ENCODE peak calls at places on chromosomes 6 and 20, in seven cellular contexts. Z, S, B, F, A, D and R are unnamed samples.

GRCh38 chr6:13011612-13012146 is 295.1 kb downstream of the PHACTR1 start:
- DNase-seq in S (no peak), A (no peak), D (no peak), B (no peak), Z (no peak), F (no peak), R (no peak)

GRCh38 chr20:41927189-41927588 is 309.0 kb upstream of the CHD6 start:
- DNase-seq in D (no peak), S (peak; percentile 25), A (no peak), B (no peak), F (no peak), Z (no peak), R (no peak)

GRCh38 chr6:68760486-68760885 is 125.4 kb downstream of the ADGRB3 start:
- DNase-seq in Z (no peak), D (no peak), B (no peak), A (no peak), F (no peak), S (no peak), R (no peak)

GRCh38 chr6:20538131-20538662 is 3.9 kb downstream of the CDKAL1 start:
- DNase-seq in Z (no peak), B (no peak), F (no peak), D (no peak), A (no peak), S (no peak), R (no peak)

GRCh38 chr20:3358676-3359340 is 48.7 kb downstream of the DNAAF9 start:
- DNase-seq in B (no peak), S (no peak), F (no peak), Z (no peak), A (no peak), D (no peak), R (no peak)

GRCh38 chr20:61482425-61482887 is 230.4 kb downstream of the CDH4 start:
- DNase-seq in Z (no peak), S (no peak), B (no peak), F (no peak), D (no peak), A (no peak), R (no peak)

GRCh38 chr6:3124667-3125066 is 6.2 kb downstream of the BPHL start:
- DNase-seq in Z (no peak), B (no peak), D (peak; percentile 27), S (no peak), A (no peak), F (no peak), R (no peak)

GRCh38 chr6:149387787-149388512 is 12.1 kb upstream of the SUMO4 start:
- DNase-seq in A (no peak), D (no peak), F (no peak), S (no peak), Z (no peak), B (no peak), R (no peak)

GRCh38 chr20:9514072-9514460 is 324 bp upstream of the LAMP5 start:
- DNase-seq in B (peak; percentile 84), Z (no peak), S (no peak), D (no peak), F (no peak), A (no peak), R (no peak)

GRCh38 chr6:166905505-166906134 is 50.7 kb downstream of the RNASET2 start:
- DNase-seq in A (no peak), F (no peak), S (no peak), B (no peak), D (no peak), Z (no peak), R (peak; percentile 49)

GRCh38 chr6:167781066-167781767 is 45.5 kb upstream of the AFDN start:
- DNase-seq in Z (no peak), A (no peak), B (no peak), F (no peak), D (no peak), S (no peak), R (no peak)

GRCh38 chr20:37395921-37396519 is 50.1 kb downstream of the SRC start:
- DNase-seq in Z (no peak), B (peak; percentile 56), A (no peak), D (no peak), F (no peak), S (no peak), R (no peak)

GRCh38 chr20:19699132-19699971 is 58.7 kb upstream of the RIN2 start:
- DNase-seq in D (no peak), S (no peak), A (no peak), Z (no peak), F (peak; percentile 75), B (no peak), R (no peak)

GRCh38 chr20:2585811-2586210 is 49.4 kb downstream of the TMC2 start:
- DNase-seq in A (no peak), S (no peak), F (no peak), Z (no peak), D (no peak), B (no peak), R (no peak)

GRCh38 chr6:123564363-123564762 is 72.4 kb downstream of the TRDN start:
- DNase-seq in B (no peak), D (no peak), A (no peak), S (no peak), F (no peak), Z (no peak), R (no peak)

GRCh38 chr6:33112148-33112547 is 36.4 kb downstream of the HLA-DPB1 start:
- DNase-seq in D (peak; percentile 92), Z (no peak), F (peak; percentile 78), B (peak; percentile 68), A (peak; percentile 43), S (peak; percentile 86), R (no peak)

GRCh38 chr6:114315841-114316595 is 26.8 kb downstream of the HS3ST5 start:
- DNase-seq in F (no peak), A (no peak), Z (no peak), S (no peak), B (no peak), D (no peak), R (no peak)

GRCh38 chr6:159438106-159438505 is 254.9 kb downstream of the SOD2 start:
- DNase-seq in A (no peak), D (no peak), S (peak; percentile 9), Z (no peak), F (no peak), B (no peak), R (peak; percentile 42)

GRCh38 chr6:141153563-141153962 is 979.2 kb upstream of the GJE1 start:
- DNase-seq in F (no peak), S (no peak), A (no peak), B (no peak), D (no peak), Z (no peak), R (no peak)

GRCh38 chr6:93242049-93242448 is 177.3 kb downstream of the EPHA7 start:
- DNase-seq in D (no peak), A (no peak), B (no peak), F (no peak), Z (no peak), S (peak; percentile 70), R (no peak)

GRCh38 chr6:42316981-42317380 is 99.3 kb upstream of the MRPS10 start:
- DNase-seq in B (peak; percentile 47), Z (no peak), A (no peak), D (no peak), F (no peak), S (no peak), R (no peak)

GRCh38 chr6:130159876-130160415 is 62.8 kb downstream of the SAMD3 start:
- DNase-seq in Z (no peak), D (no peak), B (no peak), F (no peak), S (no peak), A (no peak), R (no peak)

GRCh38 chr6:104843196-104843595 is 16.5 kb downstream of the HACE1 start:
- DNase-seq in D (no peak), B (no peak), F (no peak), Z (no peak), S (no peak), A (no peak), R (no peak)

GRCh38 chr6:168545428-168545827 is 104.4 kb downstream of the SMOC2 start:
- DNase-seq in S (no peak), D (no peak), F (no peak), A (no peak), Z (no peak), B (no peak), R (no peak)

GRCh38 chr20:53748821-53749402 is 155.3 kb upstream of the ZNF217 start:
- DNase-seq in A (no peak), S (no peak), B (peak; percentile 20), Z (no peak), F (no peak), D (no peak), R (no peak)

GRCh38 chr6:89792881-89793280 is 26.7 kb downstream of the MDN1 start:
- DNase-seq in F (peak; percentile 46), S (peak; percentile 44), D (peak; percentile 62), B (peak; percentile 87), Z (no peak), A (no peak), R (no peak)

GRCh38 chr20:59850018-59850641 is 83.3 kb downstream of the SYCP2 start:
- DNase-seq in F (peak; percentile 22), D (no peak), S (peak; percentile 42), Z (no peak), B (peak; percentile 6), A (no peak), R (no peak)

GRCh38 chr6:31125162-31125561 is 4.9 kb upstream of the CDSN start:
- DNase-seq in A (no peak), S (no peak), D (no peak), Z (no peak), B (no peak), F (peak; percentile 85), R (peak; percentile 61)

GRCh38 chr6:2257358-2257757 is 12.0 kb upstream of the GMDS start:
- DNase-seq in D (no peak), B (no peak), F (no peak), S (no peak), A (no peak), Z (no peak), R (no peak)

GRCh38 chr20:10469599-10469998 is 34.5 kb downstream of the SLX4IP start:
- DNase-seq in B (peak; percentile 85), Z (no peak), F (peak; percentile 90), S (peak; percentile 93), D (no peak), A (peak; percentile 16), R (peak; percentile 66)

GRCh38 chr6:158068893-158069799 is 87.5 kb downstream of the SYNJ2 start:
- DNase-seq in B (no peak), F (peak; percentile 84), Z (no peak), S (no peak), A (no peak), D (no peak), R (no peak)

GRCh38 chr6:43173496-43174262 is 2.6 kb downstream of the SRF start:
- DNase-seq in Z (no peak), S (no peak), D (no peak), A (no peak), B (no peak), F (no peak), R (no peak)

GRCh38 chr20:64116016-64116415 is 8.7 kb upstream of the NPBWR2 start:
- DNase-seq in A (peak; percentile 8), D (no peak), F (no peak), Z (no peak), S (no peak), B (no peak), R (no peak)

GRCh38 chr20:675453-676314 is at the start of gene SCRT2:
- DNase-seq in F (peak; percentile 74), Z (peak; percentile 56), A (peak; percentile 90), S (peak; percentile 25), D (peak; percentile 72), B (peak; percentile 9), R (peak; percentile 66)

GRCh38 chr20:20459726-20460125 is 91.8 kb downstream of the INSM1 start:
- DNase-seq in Z (no peak), D (no peak), A (no peak), S (no peak), F (no peak), B (no peak), R (no peak)

GRCh38 chr20:46995561-46996142 is 101.0 kb downstream of the EYA2 start:
- DNase-seq in S (no peak), A (no peak), F (no peak), B (no peak), D (no peak), Z (no peak), R (no peak)

GRCh38 chr6:33279971-33280511 is 3.1 kb downstream of the B3GALT4 start:
- DNase-seq in D (no peak), Z (no peak), F (peak; percentile 64), B (peak; percentile 32), A (no peak), S (no peak), R (no peak)